ENCODE peak calls at places on chromosomes 4 and X, in five cellular contexts. T is BJ, N is mesothelial cell of epicardium, R is ovary, G is RWPE1. B is an unnamed sample.

GRCh38 chrX:41895826-41896225 is 27.5 kb downstream of the CASK start:
- DNase-seq in G (no peak), N (no peak), T (no peak), R (no peak), B (no peak)

GRCh38 chrX:115560211-115560977 is 580 bp upstream of the PLS3 start:
- DNase-seq in G (peak; percentile 67), T (no peak), N (no peak), R (no peak), B (no peak)

GRCh38 chrX:103536732-103537131 is 17.4 kb upstream of the RAB40A start:
- DNase-seq in G (no peak), T (no peak), N (no peak), R (no peak), B (no peak)

GRCh38 chr4:10584042-10584441 is 100.5 kb downstream of the CLNK start:
- DNase-seq in R (peak; percentile 41), N (no peak), T (peak; percentile 29), G (peak; percentile 25), B (no peak)

GRCh38 chr4:26071688-26072087 is 157.7 kb downstream of the SMIM20 start:
- DNase-seq in T (no peak), G (no peak), N (no peak), R (no peak), B (no peak)

GRCh38 chr4:126364290-126364978 is 1049.7 kb downstream of the FAT4 start:
- DNase-seq in G (no peak), T (no peak), N (no peak), R (no peak), B (no peak)

GRCh38 chr4:76753814-76754213 is 144.1 kb downstream of the SOWAHB start:
- DNase-seq in R (no peak), N (no peak), G (no peak), T (peak; percentile 92), B (no peak)

GRCh38 chrX:145549476-145549875 is 268.2 kb upstream of the SLITRK2 start:
- DNase-seq in N (no peak), G (no peak), T (no peak), R (no peak), B (no peak)

GRCh38 chr4:77074961-77075855 is 581 bp downstream of the CCNI start:
- DNase-seq in N (peak; percentile 61), G (peak; percentile 36), T (no peak), R (peak; percentile 68), B (peak; percentile 49)

GRCh38 chr4:102620697-102621497 is 119.7 kb downstream of the NFKB1 start:
- DNase-seq in G (peak; percentile 69), T (peak; percentile 47), R (no peak), N (no peak), B (no peak)

GRCh38 chr4:21507439-21507838 is 441.1 kb downstream of the KCNIP4 start:
- DNase-seq in N (no peak), R (no peak), G (peak; percentile 3), T (no peak), B (no peak)

GRCh38 chr4:109873791-109874514 is 26.0 kb downstream of the LRIT3 start:
- DNase-seq in R (no peak), T (peak; percentile 13), N (no peak), G (no peak), B (no peak)

GRCh38 chr4:101441446-101441845 is 94.1 kb upstream of the PPP3CA start:
- DNase-seq in T (no peak), R (no peak), G (no peak), N (no peak), B (no peak)

GRCh38 chr4:47664051-47664826 is 173.6 kb downstream of the CORIN start:
- DNase-seq in T (no peak), N (no peak), G (no peak), R (no peak), B (no peak)

GRCh38 chr4:109589119-109589518 is 29.1 kb downstream of the MCUB start:
- DNase-seq in N (no peak), T (no peak), R (no peak), G (peak; percentile 26), B (no peak)

GRCh38 chr4:152476796-152477195 is 59.1 kb downstream of the FBXW7 start:
- DNase-seq in T (no peak), N (no peak), G (no peak), R (no peak), B (no peak)

GRCh38 chr4:15436515-15436914 is 8.7 kb downstream of the C1QTNF7 start:
- DNase-seq in N (peak; percentile 48), G (no peak), R (peak; percentile 45), T (no peak), B (no peak)

GRCh38 chrX:119647552-119648420 is 41.6 kb upstream of the NKRF start:
- DNase-seq in N (no peak), T (no peak), G (no peak), R (no peak), B (no peak)

GRCh38 chrX:7192871-7193270 is 44.9 kb upstream of the PUDP start:
- DNase-seq in G (no peak), R (no peak), T (no peak), N (no peak), B (no peak)

GRCh38 chr4:183600189-183600685 is 58.7 kb downstream of the RWDD4 start:
- DNase-seq in G (no peak), N (no peak), R (no peak), T (no peak), B (no peak)

GRCh38 chr4:138204507-138204906 is 37.6 kb downstream of the SLC7A11 start:
- DNase-seq in R (no peak), G (no peak), N (no peak), T (no peak), B (no peak)

GRCh38 chrX:39157796-39158195 is 356.5 kb downstream of the MID1IP1 start:
- DNase-seq in G (no peak), T (no peak), N (no peak), R (no peak), B (no peak)

GRCh38 chrX:101357166-101357795 is 8.7 kb upstream of the TIMM8A start:
- DNase-seq in R (no peak), T (no peak), G (no peak), N (no peak), B (no peak)

GRCh38 chrX:66684196-66684595 is 45.3 kb upstream of the EDA2R start:
- DNase-seq in R (no peak), G (no peak), N (no peak), T (no peak), B (no peak)

GRCh38 chrX:119492463-119492862 is 24.2 kb downstream of the SLC25A5 start:
- DNase-seq in G (no peak), R (no peak), N (no peak), T (no peak), B (no peak)

GRCh38 chr4:152892985-152893384 is 43.1 kb upstream of the FHDC1 start:
- DNase-seq in R (no peak), G (no peak), T (no peak), N (no peak), B (no peak)

GRCh38 chr4:42234817-42235216 is 82.4 kb upstream of the BEND4 start:
- DNase-seq in N (no peak), G (no peak), R (no peak), T (no peak), B (no peak)

GRCh38 chr4:105059337-105059736 is 87.3 kb upstream of the TET2 start:
- DNase-seq in G (no peak), T (no peak), N (no peak), R (no peak), B (no peak)

GRCh38 chr4:82415922-82416365 is 14.3 kb downstream of the HNRNPDL start:
- DNase-seq in G (no peak), T (no peak), R (no peak), N (no peak), B (no peak)

GRCh38 chr4:96305030-96305429 is 465.1 kb downstream of the PDHA2 start:
- DNase-seq in N (no peak), T (no peak), G (no peak), R (no peak), B (no peak)

GRCh38 chr4:26067035-26067434 is 153.0 kb downstream of the SMIM20 start:
- DNase-seq in R (no peak), G (peak; percentile 42), N (no peak), T (no peak), B (no peak)

GRCh38 chr4:98775672-98776071 is 117.3 kb upstream of the TSPAN5 start:
- DNase-seq in T (no peak), N (no peak), G (no peak), R (no peak), B (no peak)

GRCh38 chr4:139924782-139925181 is 229.2 kb downstream of the MAML3 start:
- DNase-seq in R (no peak), G (no peak), N (no peak), T (no peak), B (no peak)

GRCh38 chr4:111274486-111274885 is 651.6 kb upstream of the PITX2 start:
- DNase-seq in T (no peak), R (no peak), N (no peak), G (no peak), B (no peak)

GRCh38 chr4:158538911-158539310 is 17.2 kb downstream of the RXFP1 start:
- DNase-seq in T (no peak), R (no peak), N (no peak), G (no peak), B (no peak)

DNA sequence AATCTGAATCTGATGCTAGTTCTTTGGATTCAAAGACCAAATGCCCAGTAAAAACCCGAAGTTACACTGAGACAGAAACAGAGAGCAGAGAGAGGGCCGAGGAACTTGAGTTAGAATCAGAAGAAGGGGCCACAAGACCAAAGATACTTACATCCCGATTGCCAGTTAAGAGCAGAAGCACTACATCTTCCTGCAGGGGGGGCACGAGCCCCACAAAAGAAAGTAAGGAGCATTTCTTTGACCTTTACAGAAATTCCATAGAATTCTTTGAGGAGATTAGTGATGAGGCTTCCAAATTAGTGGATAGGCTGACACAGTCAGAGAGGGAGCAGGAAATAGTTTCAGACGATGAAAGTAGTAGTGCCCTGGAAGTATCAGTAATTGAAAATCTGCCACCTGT is 309.3 kb downstream of the ANK2 start:
- DNase-seq in T (no peak), G (no peak), R (no peak), N (no peak), B (no peak)
- TF ChIP-seq CTCF in T (no peak), G (no peak), R (no peak), N (no peak), B (no peak)

GRCh38 chr4:65028592-65028991 is 619.3 kb upstream of the TECRL start:
- DNase-seq in G (no peak), T (no peak), R (no peak), N (no peak), B (no peak)

GRCh38 chr4:65033899-65034298 is 624.6 kb upstream of the TECRL start:
- DNase-seq in N (no peak), R (no peak), G (no peak), T (no peak), B (no peak)
- TF ChIP-seq CTCF in N (peak; percentile 61), R (no peak), G (peak; percentile 20), T (no peak), B (no peak)

GRCh38 chr4:73341454-73341853 is 62.6 kb upstream of the ALB start:
- DNase-seq in T (no peak), G (peak; percentile 14), R (peak; percentile 36), N (no peak), B (no peak)
- TF ChIP-seq CTCF in T (peak; percentile 33), G (peak; percentile 39), R (peak; percentile 31), N (peak; percentile 34), B (peak; percentile 13)

DNA sequence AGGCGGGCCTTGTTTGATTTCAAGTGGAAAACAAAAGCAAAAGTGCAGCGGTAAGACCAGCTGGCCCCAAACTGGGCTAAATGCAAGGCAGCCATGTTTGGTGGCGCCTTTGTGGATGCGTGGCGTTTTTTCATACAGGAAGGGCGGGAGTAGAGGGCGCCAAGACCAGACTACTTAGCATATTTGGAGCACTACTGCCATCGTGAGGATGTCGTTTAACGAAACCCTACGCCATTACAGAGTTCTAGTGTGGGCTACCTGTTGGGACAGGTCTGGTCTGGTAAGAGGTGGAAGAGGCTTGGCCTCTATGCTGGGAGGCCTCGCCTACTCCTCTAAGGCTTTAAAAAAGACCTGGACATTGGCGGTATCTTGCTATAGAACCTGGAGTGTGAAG is 230.7 kb upstream of the STK26 start:
- DNase-seq in N (no peak), G (no peak), T (no peak), R (peak; percentile 95), B (peak; percentile 72)
- TF ChIP-seq CTCF in N (no peak), G (no peak), T (no peak), R (peak; percentile 63), B (peak; percentile 45)

B was measured in ascending aorta.